ENCODE peak calls at places on chromosomes 11 and 22, in ten cellular contexts. Q is B cell, J is nephron progenitor cell, F is lower leg skin, M is colonic mucosa, K is posterior vena cava, S is Ammon's horn, U is non-pigmented ciliary epithelial cell, D is NCI-H1694, P is NCI-H510A treated with DMSO at 0.1 percent for 48 hours. X is an unnamed sample.

GRCh38 chr11:93570759-93571413 is 27.7 kb upstream of the SMCO4 start:
- DNase-seq in S (no peak), M (peak; percentile 65), K (no peak), J (no peak), U (peak; percentile 36), F (no peak), P (peak; percentile 57), Q (no peak), D (no peak), X (peak; percentile 92)

GRCh38 chr11:125376856-125377255 is 119.2 kb downstream of the FEZ1 start:
- DNase-seq in F (no peak), M (no peak), D (no peak), U (no peak), S (peak; percentile 48), Q (no peak), K (peak; percentile 29), J (no peak), P (no peak), X (no peak)

GRCh38 chr11:120212259-120212888 is 1.5 kb downstream of the OAF start:
- DNase-seq in F (no peak), Q (no peak), M (no peak), D (no peak), K (no peak), S (no peak), U (no peak), P (no peak), J (no peak), X (no peak)

GRCh38 chr11:1297576-1298473 is 11.6 kb downstream of the TOLLIP start:
- DNase-seq in D (no peak), P (no peak), K (peak; percentile 71), Q (peak; percentile 32), S (no peak), F (no peak), J (no peak), M (no peak), U (no peak), X (no peak)

GRCh38 chr11:27041141-27041869 is 690 bp downstream of the BBOX1 start:
- DNase-seq in K (no peak), M (no peak), F (no peak), U (no peak), J (no peak), P (no peak), S (peak; percentile 68), Q (no peak), D (no peak), X (no peak)

GRCh38 chr22:21841422-21841821 is 26.0 kb downstream of the MAPK1 start:
- DNase-seq in M (no peak), J (no peak), P (peak; percentile 8), D (no peak), Q (no peak), U (no peak), F (no peak), S (no peak), K (no peak), X (no peak)

GRCh38 chr11:119808431-119809185 is 79.6 kb upstream of the NECTIN1 start:
- DNase-seq in M (no peak), P (no peak), U (no peak), D (no peak), J (no peak), Q (no peak), S (no peak), F (no peak), K (peak; percentile 22), X (no peak)

GRCh38 chr22:36439481-36440271 is 41.8 kb downstream of the TXN2 start:
- DNase-seq in K (peak; percentile 89), J (no peak), Q (no peak), F (no peak), S (no peak), D (no peak), M (peak; percentile 65), P (no peak), U (peak; percentile 89), X (peak; percentile 57)

GRCh38 chr11:64080390-64080789 is 44.7 kb downstream of the FLRT1 start:
- DNase-seq in Q (no peak), U (no peak), M (no peak), D (no peak), P (no peak), F (no peak), S (no peak), K (no peak), J (no peak), X (no peak)

GRCh38 chr11:70050243-70050642 is 27.9 kb upstream of the ANO1 start:
- DNase-seq in F (no peak), D (no peak), J (no peak), Q (no peak), S (no peak), M (peak; percentile 13), P (no peak), U (no peak), K (no peak), X (no peak)

GRCh38 chr11:69292221-69292648 is 1.7 kb upstream of the MYEOV start:
- DNase-seq in M (no peak), S (no peak), F (no peak), Q (peak; percentile 68), J (peak; percentile 61), K (no peak), U (no peak), P (no peak), D (no peak), X (no peak)

GRCh38 chr22:47297261-47298016 is 535.0 kb downstream of the TBC1D22A start:
- DNase-seq in D (no peak), K (no peak), F (no peak), M (no peak), P (no peak), Q (no peak), U (no peak), S (no peak), J (no peak), X (peak; percentile 66)

GRCh38 chr22:48424201-48424627 is 1403.5 kb downstream of the BRD1 start:
- DNase-seq in M (no peak), Q (no peak), U (no peak), P (no peak), F (no peak), J (no peak), S (no peak), K (peak; percentile 69), D (no peak), X (no peak)

GRCh38 chr11:76459299-76459698 is 14.5 kb downstream of the EMSY start:
- DNase-seq in S (no peak), J (no peak), M (no peak), P (peak; percentile 30), F (no peak), D (peak; percentile 4), K (no peak), U (no peak), Q (no peak), X (no peak)

GRCh38 chr11:92866679-92867282 is 102.7 kb upstream of the MTNR1B start:
- DNase-seq in U (no peak), D (no peak), F (no peak), K (peak; percentile 81), P (no peak), Q (no peak), J (no peak), M (no peak), S (no peak), X (no peak)

GRCh38 chr11:60785136-60785535 is at the start of gene MS4A10:
- DNase-seq in P (no peak), S (no peak), K (peak; percentile 34), F (no peak), Q (no peak), M (peak; percentile 44), D (no peak), U (no peak), J (no peak), X (no peak)

GRCh38 chr11:1411301-1411700 is 21.6 kb downstream of the BRSK2 start:
- DNase-seq in K (no peak), D (no peak), U (no peak), M (no peak), Q (no peak), F (no peak), P (no peak), J (no peak), S (no peak), X (no peak)

GRCh38 chr22:47301820-47302475 is 539.5 kb downstream of the TBC1D22A start:
- DNase-seq in D (no peak), Q (no peak), S (no peak), U (no peak), F (no peak), K (no peak), P (peak; percentile 35), J (no peak), M (no peak), X (peak; percentile 69)